ENCODE peak calls at places on chromosomes 11 and 22, in six cellular contexts. Z is endothelial cell, F is cardiac fibroblast, B is OCI-LY7, C is PC-3, M is K562. O is an unnamed sample.

GRCh38 chr11:65793144-65793581 is 6.3 kb downstream of the OVOL1 start:
- DNase-seq in Z (no peak), F (no peak), B (no peak), C (peak; percentile 92), M (no peak), O (peak; percentile 76)

GRCh38 chr11:36306888-36307287 is 10.8 kb downstream of the PRR5L start:
- DNase-seq in Z (peak; percentile 52), F (peak; percentile 75), B (no peak), C (peak; percentile 57), M (no peak), O (no peak)

GRCh38 chr11:8256271-8257002 is 7.2 kb downstream of the LMO1 start:
- DNase-seq in Z (no peak), F (no peak), B (no peak), C (no peak), M (no peak), O (no peak)

GRCh38 chr11:41099654-41100053 is 359.8 kb downstream of the LRRC4C start:
- DNase-seq in Z (no peak), F (no peak), B (no peak), C (no peak), M (no peak), O (no peak)

GRCh38 chr22:28923826-28924732 is 40.7 kb downstream of the ZNRF3 start:
- DNase-seq in Z (no peak), F (no peak), B (no peak), C (no peak), M (no peak), O (no peak)

GRCh38 chr11:118910309-118911112 is 15.2 kb downstream of the BCL9L start:
- DNase-seq in Z (peak; percentile 67), F (peak; percentile 94), B (no peak), C (peak; percentile 93), M (peak; percentile 81), O (no peak)

GRCh38 chr11:120172921-120173705 is 35.2 kb upstream of the TRIM29 start:
- DNase-seq in Z (no peak), F (no peak), B (no peak), C (no peak), M (peak; percentile 2), O (no peak)

GRCh38 chr11:60950933-60951610 is 904 bp downstream of the SLC15A3 start:
- DNase-seq in Z (peak; percentile 27), F (no peak), B (no peak), C (no peak), M (no peak), O (no peak)

GRCh38 chr11:103624708-103625623 is 411.5 kb upstream of the DDI1 start:
- DNase-seq in Z (no peak), F (peak; percentile 94), B (no peak), C (peak; percentile 96), M (no peak), O (no peak)

GRCh38 chr22:48197189-48197690 is 1434.8 kb downstream of the TBC1D22A start:
- DNase-seq in Z (no peak), F (no peak), B (no peak), C (no peak), M (no peak), O (no peak)

GRCh38 chr11:119445356-119445755 is 22.4 kb upstream of the THY1 start:
- DNase-seq in Z (no peak), F (no peak), B (no peak), C (no peak), M (no peak), O (no peak)

GRCh38 chr11:61378713-61379313 is 13.6 kb upstream of the TMEM216 start:
- DNase-seq in Z (no peak), F (peak; percentile 97), B (no peak), C (peak; percentile 77), M (no peak), O (no peak)

GRCh38 chr11:132126973-132127900 is 756.8 kb downstream of the NTM start:
- DNase-seq in Z (peak; percentile 34), F (peak; percentile 94), B (no peak), C (peak; percentile 70), M (no peak), O (no peak)

GRCh38 chr11:78313181-78313788 is 104.3 kb downstream of the GAB2 start:
- DNase-seq in Z (no peak), F (peak; percentile 85), B (no peak), C (peak; percentile 85), M (no peak), O (no peak)

GRCh38 chr11:19553683-19554333 is 158.8 kb upstream of the NAV2 start:
- DNase-seq in Z (peak; percentile 85), F (peak; percentile 81), B (peak; percentile 81), C (peak; percentile 86), M (peak; percentile 55), O (peak; percentile 21)

GRCh38 chr11:68480193-68480592 is 19.6 kb downstream of the PPP6R3 start:
- DNase-seq in Z (no peak), F (no peak), B (no peak), C (no peak), M (no peak), O (peak; percentile 64)

GRCh38 chr11:25566298-25567200 is 765.4 kb upstream of the ANO3 start:
- DNase-seq in Z (no peak), F (peak; percentile 71), B (no peak), C (no peak), M (no peak), O (no peak)

GRCh38 chr11:87719311-87720073 is 455.8 kb downstream of the RAB38 start:
- DNase-seq in Z (no peak), F (no peak), B (no peak), C (peak; percentile 14), M (no peak), O (no peak)

GRCh38 chr11:67239795-67240574 is 26.3 kb upstream of the GRK2 start:
- DNase-seq in Z (peak; percentile 93), F (peak; percentile 99), B (peak; percentile 98), C (peak; percentile 99), M (peak; percentile 95), O (peak; percentile 97)
- TF ChIP-seq CTCF in Z (no peak), F (peak; percentile 6), B (no peak), C (no peak), M (no peak), O (no peak)

GRCh38 chr22:46272196-46272595 is 4.4 kb downstream of the TTC38 start:
- DNase-seq in Z (no peak), F (no peak), B (no peak), C (no peak), M (no peak), O (no peak)

GRCh38 chr22:46275455-46276129 is 7.8 kb downstream of the TTC38 start:
- DNase-seq in Z (no peak), F (no peak), B (peak; percentile 30), C (no peak), M (peak; percentile 34), O (no peak)

GRCh38 chr22:46273432-46274148 is 5.8 kb downstream of the TTC38 start:
- DNase-seq in Z (no peak), F (no peak), B (no peak), C (no peak), M (no peak), O (no peak)

GRCh38 chr22:46274381-46274780 is 6.6 kb downstream of the TTC38 start:
- DNase-seq in Z (no peak), F (no peak), B (no peak), C (no peak), M (no peak), O (no peak)

DNA sequence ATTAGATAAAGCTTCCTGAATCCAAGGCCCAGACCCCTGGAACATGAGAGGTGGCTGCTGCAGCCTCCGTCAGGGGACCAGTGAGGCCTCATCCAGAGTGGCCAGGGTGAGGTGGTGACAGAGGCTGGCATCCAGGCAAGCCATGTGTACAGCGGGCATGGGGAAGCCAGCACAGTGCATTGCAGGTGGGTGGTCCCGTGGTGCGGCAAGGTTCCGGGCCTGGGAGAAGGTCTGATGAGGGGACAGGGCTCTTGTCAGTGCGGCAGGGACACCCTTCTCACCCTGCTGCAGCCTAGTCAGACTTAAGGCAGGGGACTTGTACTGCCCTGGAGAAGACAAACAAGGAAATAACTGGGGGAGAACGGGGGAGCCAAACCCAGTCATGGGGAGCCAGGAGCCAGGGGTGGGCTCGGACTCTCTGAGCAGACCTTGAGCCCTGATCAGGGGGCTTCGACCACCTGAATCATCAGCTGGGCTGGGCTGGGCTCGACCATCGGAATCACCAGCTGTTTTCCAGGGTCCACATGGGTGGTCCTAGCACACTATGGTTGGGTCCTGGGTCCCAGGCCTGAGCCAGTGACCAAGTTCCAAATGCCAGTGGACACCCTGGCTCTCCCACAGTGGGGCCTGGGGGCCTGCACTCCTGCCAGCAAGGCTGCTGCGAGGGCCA is 5.1 kb downstream of the TTC38 start:
- DNase-seq in Z (no peak), F (no peak), B (no peak), C (no peak), M (no peak), O (no peak)
- TF ChIP-seq CTCF in Z (no peak), F (no peak), B (no peak), C (no peak), M (no peak), O (no peak)

DNA sequence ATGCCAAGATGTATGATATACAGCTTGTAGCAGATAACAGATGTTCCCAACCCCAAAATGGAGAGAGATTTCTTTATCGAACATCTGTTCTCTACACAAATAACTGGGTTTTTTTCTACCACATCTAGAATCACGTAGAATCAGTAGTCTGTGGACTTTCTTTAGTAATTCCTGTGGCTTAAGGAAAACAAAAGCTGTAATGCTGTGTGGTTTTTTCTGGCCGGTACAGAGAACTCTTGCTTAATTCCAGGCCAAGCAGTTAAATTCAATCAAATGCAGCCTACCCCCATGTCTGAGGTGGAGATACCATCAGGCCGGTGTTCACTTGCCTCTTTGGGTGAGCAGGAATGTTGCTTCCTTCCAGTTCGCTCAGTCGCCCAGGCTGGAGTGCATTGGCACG is 303.4 kb downstream of the FAT3 start:
- DNase-seq in Z (no peak), F (peak; percentile 10), B (no peak), C (peak; percentile 9), M (no peak), O (no peak)
- TF ChIP-seq CTCF in Z (no peak), F (no peak), B (no peak), C (no peak), M (no peak), O (no peak)

GRCh38 chr22:24951942-24952836 is at the start of gene KIAA1671:
- DNase-seq in Z (peak; percentile 96), F (peak; percentile 82), B (no peak), C (peak; percentile 85), M (peak; percentile 92), O (peak; percentile 56)
- TF ChIP-seq CTCF in Z (peak; percentile 96), F (peak; percentile 100), B (no peak), C (peak; percentile 91), M (peak; percentile 85), O (peak; percentile 93)

DNA sequence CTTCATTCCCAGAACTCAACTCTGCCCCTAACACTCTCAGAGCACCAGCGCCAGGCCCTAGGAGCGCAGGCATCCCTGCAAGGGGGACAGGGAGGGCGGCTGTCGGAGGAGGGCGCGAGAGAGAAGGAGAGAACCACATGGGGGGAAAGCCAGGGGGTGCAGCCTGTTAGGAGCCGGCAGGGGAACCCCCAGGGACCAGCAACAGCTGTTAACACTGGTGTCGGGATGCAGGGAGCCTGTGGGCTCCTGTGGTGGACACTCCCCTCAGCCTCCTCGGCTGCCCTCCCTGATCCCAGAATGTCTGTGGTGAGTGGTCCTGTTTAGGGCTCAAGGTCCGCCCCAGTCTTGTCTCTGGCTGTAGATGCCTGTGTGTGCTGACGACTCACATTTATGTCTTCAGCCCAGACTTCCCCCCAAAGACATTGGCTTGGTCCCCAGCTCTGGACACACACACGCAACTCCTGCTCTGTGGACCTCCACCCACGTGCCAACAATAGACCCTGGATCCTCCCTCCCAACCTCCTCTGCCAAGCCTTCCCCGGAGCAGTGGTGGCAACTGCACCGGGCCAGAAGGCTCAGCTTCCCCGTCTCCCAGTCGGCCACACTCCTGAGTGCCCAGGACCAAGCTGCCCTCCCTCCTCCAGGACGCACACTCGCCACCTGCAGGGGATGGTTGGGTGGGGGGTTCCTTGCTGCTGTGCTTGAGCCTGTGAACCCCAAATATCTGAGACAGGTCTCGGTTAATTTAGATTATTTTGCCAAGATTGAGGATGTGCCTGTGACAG is 817 bp upstream of the IFITM5 start:
- DNase-seq in Z (no peak), F (peak; percentile 46), B (no peak), C (no peak), M (peak; percentile 66), O (no peak)
- TF ChIP-seq CTCF in Z (no peak), F (peak; percentile 1), B (no peak), C (no peak), M (peak; percentile 48), O (no peak)